ENCODE peak calls at places on chromosomes 5 and 9, in seven cellular contexts. One of them, this sample, is unnamed.

GRCh38 chr9:36959681-36960574 is 74.1 kb downstream of the PAX5 start:
- DNase-seq in neural progenitor cell: no peak
- DNase-seq in HCT116: no peak
- DNase-seq in PC-3: no peak
- DNase-seq in MM.1S: no peak
- DNase-seq in SK-N-SH: no peak
- DNase-seq in GM23338: no peak
- DNase-seq in this sample: no peak

GRCh38 chr5:376951-377325 is 55.4 kb downstream of the AHRR start:
- DNase-seq in HCT116: no peak
- DNase-seq in PC-3: no peak
- DNase-seq in MM.1S: no peak
- DNase-seq in neural progenitor cell: no peak
- DNase-seq in GM23338: no peak
- DNase-seq in SK-N-SH: peak
- DNase-seq in this sample: no peak

GRCh38 chr5:140240987-140241706 is 61.8 kb downstream of the PFDN1 start:
- DNase-seq in HCT116: peak
- DNase-seq in GM23338: peak
- DNase-seq in PC-3: peak
- DNase-seq in SK-N-SH: peak
- DNase-seq in neural progenitor cell: peak
- DNase-seq in MM.1S: no peak
- DNase-seq in this sample: peak

GRCh38 chr9:70260007-70260443 is 1.2 kb downstream of the SMC5 start:
- DNase-seq in GM23338: no peak
- DNase-seq in MM.1S: no peak
- DNase-seq in HCT116: no peak
- DNase-seq in SK-N-SH: no peak
- DNase-seq in neural progenitor cell: no peak
- DNase-seq in PC-3: peak
- DNase-seq in this sample: peak

GRCh38 chr5:39202594-39203290 is 16.6 kb downstream of the FYB1 start:
- DNase-seq in neural progenitor cell: no peak
- DNase-seq in GM23338: no peak
- DNase-seq in SK-N-SH: no peak
- DNase-seq in PC-3: no peak
- DNase-seq in MM.1S: no peak
- DNase-seq in HCT116: no peak
- DNase-seq in this sample: no peak

GRCh38 chr5:112933651-112934365 is 11.8 kb upstream of the REEP5 start:
- DNase-seq in HCT116: no peak
- DNase-seq in GM23338: no peak
- DNase-seq in PC-3: peak
- DNase-seq in SK-N-SH: no peak
- DNase-seq in MM.1S: no peak
- DNase-seq in neural progenitor cell: no peak
- DNase-seq in this sample: no peak

GRCh38 chr9:4714266-4715016 is 26.6 kb downstream of the AK3 start:
- DNase-seq in MM.1S: peak
- DNase-seq in HCT116: no peak
- DNase-seq in SK-N-SH: no peak
- DNase-seq in GM23338: peak
- DNase-seq in neural progenitor cell: no peak
- DNase-seq in PC-3: no peak
- DNase-seq in this sample: no peak

GRCh38 chr5:10601246-10602030 is 37.6 kb downstream of the ANKRD33B start:
- DNase-seq in GM23338: no peak
- DNase-seq in SK-N-SH: peak
- DNase-seq in PC-3: peak
- DNase-seq in HCT116: peak
- DNase-seq in MM.1S: peak
- DNase-seq in neural progenitor cell: no peak
- DNase-seq in this sample: peak

GRCh38 chr9:112091805-112092204 is 83.3 kb downstream of the SUSD1 start:
- DNase-seq in GM23338: peak
- DNase-seq in MM.1S: no peak
- DNase-seq in neural progenitor cell: peak
- DNase-seq in HCT116: no peak
- DNase-seq in PC-3: no peak
- DNase-seq in SK-N-SH: no peak
- DNase-seq in this sample: no peak

GRCh38 chr9:121619989-121620673 is 31.3 kb upstream of the DAB2IP start:
- DNase-seq in PC-3: no peak
- DNase-seq in HCT116: no peak
- DNase-seq in SK-N-SH: no peak
- DNase-seq in GM23338: no peak
- DNase-seq in MM.1S: no peak
- DNase-seq in neural progenitor cell: no peak
- DNase-seq in this sample: no peak

GRCh38 chr9:92292338-92293074 is 991 bp downstream of the IARS1 start:
- DNase-seq in SK-N-SH: peak
- DNase-seq in neural progenitor cell: no peak
- DNase-seq in GM23338: no peak
- DNase-seq in MM.1S: no peak
- DNase-seq in HCT116: no peak
- DNase-seq in PC-3: peak
- DNase-seq in this sample: peak

GRCh38 chr5:56129288-56129687 is 103.8 kb downstream of the ANKRD55 start:
- DNase-seq in PC-3: peak
- DNase-seq in neural progenitor cell: no peak
- DNase-seq in MM.1S: no peak
- DNase-seq in SK-N-SH: no peak
- DNase-seq in HCT116: no peak
- DNase-seq in GM23338: no peak
- DNase-seq in this sample: no peak

GRCh38 chr9:18142964-18143363 is 331.0 kb upstream of the ADAMTSL1 start:
- DNase-seq in SK-N-SH: no peak
- DNase-seq in MM.1S: no peak
- DNase-seq in neural progenitor cell: peak
- DNase-seq in GM23338: peak
- DNase-seq in HCT116: no peak
- DNase-seq in PC-3: peak
- DNase-seq in this sample: peak

GRCh38 chr9:132411091-132411508 is 1.1 kb downstream of the CFAP77 start:
- DNase-seq in MM.1S: peak
- DNase-seq in GM23338: peak
- DNase-seq in HCT116: peak
- DNase-seq in neural progenitor cell: peak
- DNase-seq in SK-N-SH: peak
- DNase-seq in PC-3: peak
- DNase-seq in this sample: peak

GRCh38 chr5:143985832-143986485 is 174.0 kb downstream of the HMHB1 start:
- DNase-seq in PC-3: peak
- DNase-seq in MM.1S: no peak
- DNase-seq in HCT116: no peak
- DNase-seq in GM23338: no peak
- DNase-seq in SK-N-SH: no peak
- DNase-seq in neural progenitor cell: no peak
- DNase-seq in this sample: peak

GRCh38 chr5:67249590-67249895 is 52.9 kb upstream of the CD180 start:
- DNase-seq in SK-N-SH: no peak
- DNase-seq in HCT116: no peak
- DNase-seq in MM.1S: no peak
- DNase-seq in neural progenitor cell: no peak
- DNase-seq in PC-3: no peak
- DNase-seq in GM23338: no peak
- DNase-seq in this sample: no peak

GRCh38 chr9:137173795-137174664 is 2.2 kb upstream of the TMEM210 start:
- DNase-seq in neural progenitor cell: no peak
- DNase-seq in SK-N-SH: peak
- DNase-seq in PC-3: no peak
- DNase-seq in GM23338: no peak
- DNase-seq in HCT116: no peak
- DNase-seq in MM.1S: no peak
- DNase-seq in this sample: no peak

GRCh38 chr5:129110742-129111141 is 16.2 kb downstream of the ISOC1 start:
- DNase-seq in PC-3: no peak
- DNase-seq in GM23338: no peak
- DNase-seq in HCT116: no peak
- DNase-seq in MM.1S: no peak
- DNase-seq in neural progenitor cell: no peak
- DNase-seq in SK-N-SH: no peak
- DNase-seq in this sample: no peak

GRCh38 chr9:107286057-107286456 is 3.0 kb downstream of the RAD23B start:
- DNase-seq in SK-N-SH: no peak
- DNase-seq in neural progenitor cell: no peak
- DNase-seq in MM.1S: no peak
- DNase-seq in PC-3: peak
- DNase-seq in HCT116: no peak
- DNase-seq in GM23338: no peak
- DNase-seq in this sample: peak

GRCh38 chr9:122320346-122320995 is 50.4 kb upstream of the PTGS1 start:
- DNase-seq in neural progenitor cell: no peak
- DNase-seq in HCT116: no peak
- DNase-seq in SK-N-SH: no peak
- DNase-seq in MM.1S: no peak
- DNase-seq in PC-3: no peak
- DNase-seq in GM23338: no peak
- DNase-seq in this sample: no peak

GRCh38 chr9:2043881-2044462 is 28.8 kb downstream of the SMARCA2 start:
- DNase-seq in HCT116: no peak
- DNase-seq in SK-N-SH: no peak
- DNase-seq in MM.1S: no peak
- DNase-seq in PC-3: no peak
- DNase-seq in GM23338: no peak
- DNase-seq in neural progenitor cell: no peak
- DNase-seq in this sample: no peak

GRCh38 chr5:10860645-10861455 is 99.8 kb upstream of the DAP start:
- DNase-seq in PC-3: peak
- DNase-seq in SK-N-SH: no peak
- DNase-seq in MM.1S: no peak
- DNase-seq in neural progenitor cell: no peak
- DNase-seq in GM23338: no peak
- DNase-seq in HCT116: no peak
- DNase-seq in this sample: no peak

DNA sequence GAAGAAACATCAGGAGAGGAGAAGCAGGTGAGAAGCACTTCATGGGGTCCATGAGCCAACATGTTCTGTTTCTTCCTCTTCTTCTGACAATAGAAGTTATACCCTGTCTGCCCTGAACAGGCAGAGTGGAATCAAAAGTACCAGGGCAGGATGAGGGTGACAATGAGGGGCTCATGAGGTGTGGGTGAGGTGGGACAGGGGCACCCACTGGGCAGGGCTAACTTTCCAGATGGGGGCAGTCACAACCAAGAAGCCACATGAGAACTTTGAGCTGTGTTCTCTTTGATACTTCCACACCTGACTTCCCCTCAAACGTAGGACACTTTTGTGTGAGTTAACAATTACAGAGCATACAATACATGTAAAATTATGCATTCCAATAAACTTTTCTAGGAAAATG is 92.7 kb downstream of the LHFPL2 start:
- DNase-seq in MM.1S: no peak
- DNase-seq in GM23338: no peak
- DNase-seq in HCT116: no peak
- DNase-seq in PC-3: no peak
- DNase-seq in SK-N-SH: no peak
- DNase-seq in neural progenitor cell: no peak
- DNase-seq in this sample: no peak
- TF ChIP-seq CTCF in MM.1S: no peak
- TF ChIP-seq CTCF in GM23338: no peak
- TF ChIP-seq CTCF in HCT116: peak
- TF ChIP-seq CTCF in PC-3: no peak
- TF ChIP-seq CTCF in SK-N-SH: no peak
- TF ChIP-seq CTCF in neural progenitor cell: no peak
- TF ChIP-seq CTCF in this sample: no peak

DNA sequence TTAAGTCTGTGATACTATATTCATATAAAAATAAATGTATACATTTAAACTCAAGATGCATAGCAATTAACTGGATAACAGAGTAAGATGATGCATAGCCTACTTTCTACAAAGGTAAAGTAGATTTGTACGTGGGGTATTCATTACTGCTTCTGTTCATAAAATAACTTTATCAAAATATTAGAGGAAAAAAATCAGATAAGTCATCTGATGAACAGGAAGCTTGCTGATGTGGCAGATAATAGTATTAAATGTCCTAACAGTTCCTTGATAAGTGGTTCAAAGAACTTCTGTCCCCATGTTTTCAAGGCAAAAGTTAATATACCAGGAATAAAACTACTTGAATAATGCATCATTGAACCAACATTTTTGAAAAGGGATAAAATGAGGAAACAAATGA is 123.7 kb downstream of the NFIB start:
- DNase-seq in GM23338: no peak
- DNase-seq in HCT116: no peak
- DNase-seq in PC-3: no peak
- DNase-seq in MM.1S: no peak
- DNase-seq in neural progenitor cell: no peak
- DNase-seq in SK-N-SH: no peak
- DNase-seq in this sample: no peak
- TF ChIP-seq EZH2phosphoT487 in GM23338: no peak
- TF ChIP-seq EZH2phosphoT487 in HCT116: no peak
- TF ChIP-seq EZH2phosphoT487 in PC-3: no peak
- TF ChIP-seq EZH2phosphoT487 in MM.1S: no peak
- TF ChIP-seq EZH2phosphoT487 in neural progenitor cell: no peak
- TF ChIP-seq EZH2phosphoT487 in SK-N-SH: no peak
- TF ChIP-seq EZH2phosphoT487 in this sample: no peak

DNA sequence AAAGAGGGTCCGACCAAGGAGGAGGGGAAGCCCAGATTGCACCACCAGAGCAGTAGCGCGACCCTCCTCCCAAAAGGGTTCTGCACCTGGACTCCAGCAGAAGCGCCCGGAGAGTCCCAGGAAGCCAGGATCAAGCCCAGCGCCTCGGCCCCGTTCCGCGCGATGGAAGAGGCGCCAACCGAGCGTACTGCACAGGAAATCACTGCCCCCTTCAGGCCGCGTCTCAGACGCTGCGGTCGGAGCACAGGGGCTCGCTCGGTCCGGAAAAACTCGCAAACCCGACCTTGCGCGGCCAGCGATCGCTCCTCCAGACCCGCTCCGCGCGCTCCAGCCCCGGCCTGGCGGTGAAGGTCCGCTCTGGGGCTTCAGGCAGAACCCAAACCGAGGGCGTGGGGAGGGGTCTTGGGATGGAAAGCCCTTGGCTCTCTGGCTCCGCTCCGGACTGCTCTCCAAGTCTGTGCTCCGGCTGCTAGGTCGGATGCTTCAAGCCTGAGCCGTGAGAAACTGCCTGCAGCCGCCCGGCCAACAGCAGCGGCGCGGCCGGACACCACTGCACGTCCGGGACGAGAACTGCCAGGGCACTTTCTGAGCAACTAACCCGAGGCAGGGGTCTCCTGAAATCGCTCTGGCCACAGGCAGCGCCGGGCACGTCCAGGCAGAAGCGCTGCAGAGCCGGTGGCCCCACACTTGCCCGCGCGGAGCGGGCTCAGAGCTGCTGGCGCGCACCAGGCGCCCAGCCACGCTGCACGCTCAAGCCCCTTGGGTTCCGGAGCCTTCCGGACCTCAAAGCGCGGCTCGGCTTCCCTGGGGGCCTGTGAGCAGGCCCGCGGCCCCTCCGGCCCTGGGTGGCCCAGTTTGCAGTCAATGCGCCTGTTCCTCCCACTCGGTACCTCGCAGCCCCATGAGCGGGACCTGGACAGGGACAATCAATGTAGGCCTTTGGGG is 1.3 kb downstream of the GABBR2 start:
- DNase-seq in PC-3: peak
- DNase-seq in MM.1S: peak
- DNase-seq in GM23338: peak
- DNase-seq in SK-N-SH: peak
- DNase-seq in neural progenitor cell: peak
- DNase-seq in HCT116: peak
- DNase-seq in this sample: peak
- H3K27ac ChIP-seq in PC-3: no peak
- H3K27ac ChIP-seq in MM.1S: no peak
- H3K27ac ChIP-seq in GM23338: no peak
- H3K27ac ChIP-seq in SK-N-SH: no peak
- H3K27ac ChIP-seq in neural progenitor cell: no peak
- H3K27ac ChIP-seq in HCT116: no peak
- H3K27ac ChIP-seq in this sample: no peak

GRCh38 chr5:61139094-61139873 is 23.0 kb downstream of the SMIM15 start:
- DNase-seq in SK-N-SH: peak
- DNase-seq in HCT116: no peak
- DNase-seq in GM23338: peak
- DNase-seq in PC-3: peak
- DNase-seq in neural progenitor cell: no peak
- DNase-seq in MM.1S: no peak
- DNase-seq in this sample: no peak
- TF ChIP-seq CTCF in SK-N-SH: peak
- TF ChIP-seq CTCF in HCT116: peak
- TF ChIP-seq CTCF in GM23338: peak
- TF ChIP-seq CTCF in PC-3: peak
- TF ChIP-seq CTCF in neural progenitor cell: peak
- TF ChIP-seq CTCF in MM.1S: peak
- TF ChIP-seq CTCF in this sample: no peak